ENCODE peak calls at places on chromosomes 3 and 15, in ten cellular contexts. One of them, this sample, is unnamed.

GRCh38 chr15:99320374-99321215 is 69.3 kb downstream of the LRRC28 start:
- DNase-seq in RWPE1: peak
- DNase-seq in EH: no peak
- DNase-seq in uterus: no peak
- DNase-seq in AG09309: no peak
- DNase-seq in G401: no peak
- DNase-seq in GM12865: no peak
- DNase-seq in NCI-H1436: no peak
- DNase-seq in stimulated activated CD8-positive, alpha-beta memory T cell treated with anti-CD3 and anti-CD28 coated beads, Interleukin-7, amount 100 ng/mL, for 24 hours: no peak
- DNase-seq in activated naive CD8-positive, alpha-beta T cell treated with anti-CD3 and anti-CD28 coated beads for 36 hours: no peak
- DNase-seq in this sample: no peak

GRCh38 chr15:66164788-66165187 is 88.8 kb downstream of the MEGF11 start:
- DNase-seq in stimulated activated CD8-positive, alpha-beta memory T cell treated with anti-CD3 and anti-CD28 coated beads, Interleukin-7, amount 100 ng/mL, for 24 hours: no peak
- DNase-seq in RWPE1: no peak
- DNase-seq in GM12865: no peak
- DNase-seq in activated naive CD8-positive, alpha-beta T cell treated with anti-CD3 and anti-CD28 coated beads for 36 hours: no peak
- DNase-seq in EH: no peak
- DNase-seq in G401: peak
- DNase-seq in uterus: no peak
- DNase-seq in AG09309: no peak
- DNase-seq in NCI-H1436: no peak
- DNase-seq in this sample: no peak

GRCh38 chr3:197406266-197406665 is 107.9 kb upstream of the DLG1 start:
- DNase-seq in uterus: peak
- DNase-seq in GM12865: no peak
- DNase-seq in EH: no peak
- DNase-seq in G401: peak
- DNase-seq in RWPE1: no peak
- DNase-seq in stimulated activated CD8-positive, alpha-beta memory T cell treated with anti-CD3 and anti-CD28 coated beads, Interleukin-7, amount 100 ng/mL, for 24 hours: no peak
- DNase-seq in activated naive CD8-positive, alpha-beta T cell treated with anti-CD3 and anti-CD28 coated beads for 36 hours: no peak
- DNase-seq in NCI-H1436: no peak
- DNase-seq in AG09309: no peak
- DNase-seq in this sample: no peak

GRCh38 chr3:138694287-138695007 is 85.9 kb downstream of the FAIM start:
- DNase-seq in EH: peak
- DNase-seq in uterus: no peak
- DNase-seq in G401: no peak
- DNase-seq in AG09309: peak
- DNase-seq in GM12865: no peak
- DNase-seq in NCI-H1436: no peak
- DNase-seq in RWPE1: peak
- DNase-seq in activated naive CD8-positive, alpha-beta T cell treated with anti-CD3 and anti-CD28 coated beads for 36 hours: no peak
- DNase-seq in stimulated activated CD8-positive, alpha-beta memory T cell treated with anti-CD3 and anti-CD28 coated beads, Interleukin-7, amount 100 ng/mL, for 24 hours: no peak
- DNase-seq in this sample: no peak

GRCh38 chr15:63998489-63998888 is 47.8 kb downstream of the DAPK2 start:
- DNase-seq in G401: peak
- DNase-seq in AG09309: no peak
- DNase-seq in NCI-H1436: no peak
- DNase-seq in GM12865: peak
- DNase-seq in stimulated activated CD8-positive, alpha-beta memory T cell treated with anti-CD3 and anti-CD28 coated beads, Interleukin-7, amount 100 ng/mL, for 24 hours: no peak
- DNase-seq in activated naive CD8-positive, alpha-beta T cell treated with anti-CD3 and anti-CD28 coated beads for 36 hours: no peak
- DNase-seq in RWPE1: no peak
- DNase-seq in EH: no peak
- DNase-seq in uterus: no peak
- DNase-seq in this sample: no peak

GRCh38 chr3:186991470-186991869 is 61.1 kb downstream of the ST6GAL1 start:
- DNase-seq in RWPE1: no peak
- DNase-seq in EH: no peak
- DNase-seq in NCI-H1436: no peak
- DNase-seq in GM12865: no peak
- DNase-seq in stimulated activated CD8-positive, alpha-beta memory T cell treated with anti-CD3 and anti-CD28 coated beads, Interleukin-7, amount 100 ng/mL, for 24 hours: no peak
- DNase-seq in activated naive CD8-positive, alpha-beta T cell treated with anti-CD3 and anti-CD28 coated beads for 36 hours: no peak
- DNase-seq in G401: no peak
- DNase-seq in AG09309: no peak
- DNase-seq in uterus: no peak
- DNase-seq in this sample: no peak

GRCh38 chr3:9141903-9142302 is 107.5 kb downstream of the SRGAP3 start:
- DNase-seq in GM12865: no peak
- DNase-seq in AG09309: no peak
- DNase-seq in RWPE1: peak
- DNase-seq in activated naive CD8-positive, alpha-beta T cell treated with anti-CD3 and anti-CD28 coated beads for 36 hours: no peak
- DNase-seq in uterus: no peak
- DNase-seq in NCI-H1436: no peak
- DNase-seq in G401: peak
- DNase-seq in EH: no peak
- DNase-seq in stimulated activated CD8-positive, alpha-beta memory T cell treated with anti-CD3 and anti-CD28 coated beads, Interleukin-7, amount 100 ng/mL, for 24 hours: no peak
- DNase-seq in this sample: no peak

GRCh38 chr3:72446406-72447058 is 401.7 kb downstream of the SHQ1 start:
- DNase-seq in activated naive CD8-positive, alpha-beta T cell treated with anti-CD3 and anti-CD28 coated beads for 36 hours: no peak
- DNase-seq in RWPE1: peak
- DNase-seq in EH: peak
- DNase-seq in G401: peak
- DNase-seq in AG09309: no peak
- DNase-seq in uterus: no peak
- DNase-seq in GM12865: peak
- DNase-seq in NCI-H1436: no peak
- DNase-seq in stimulated activated CD8-positive, alpha-beta memory T cell treated with anti-CD3 and anti-CD28 coated beads, Interleukin-7, amount 100 ng/mL, for 24 hours: no peak
- DNase-seq in this sample: peak

GRCh38 chr3:72274511-72275295 is 489.8 kb upstream of the PROK2 start:
- DNase-seq in GM12865: peak
- DNase-seq in NCI-H1436: no peak
- DNase-seq in EH: peak
- DNase-seq in RWPE1: no peak
- DNase-seq in stimulated activated CD8-positive, alpha-beta memory T cell treated with anti-CD3 and anti-CD28 coated beads, Interleukin-7, amount 100 ng/mL, for 24 hours: no peak
- DNase-seq in uterus: peak
- DNase-seq in G401: peak
- DNase-seq in activated naive CD8-positive, alpha-beta T cell treated with anti-CD3 and anti-CD28 coated beads for 36 hours: no peak
- DNase-seq in AG09309: peak
- DNase-seq in this sample: no peak

GRCh38 chr15:73387507-73388255 is 18.9 kb upstream of the HCN4 start:
- DNase-seq in stimulated activated CD8-positive, alpha-beta memory T cell treated with anti-CD3 and anti-CD28 coated beads, Interleukin-7, amount 100 ng/mL, for 24 hours: no peak
- DNase-seq in G401: no peak
- DNase-seq in RWPE1: no peak
- DNase-seq in uterus: no peak
- DNase-seq in GM12865: no peak
- DNase-seq in AG09309: peak
- DNase-seq in activated naive CD8-positive, alpha-beta T cell treated with anti-CD3 and anti-CD28 coated beads for 36 hours: no peak
- DNase-seq in NCI-H1436: no peak
- DNase-seq in EH: peak
- DNase-seq in this sample: no peak

GRCh38 chr15:74209560-74209958 is 7.0 kb upstream of the STRA6 start:
- DNase-seq in activated naive CD8-positive, alpha-beta T cell treated with anti-CD3 and anti-CD28 coated beads for 36 hours: no peak
- DNase-seq in EH: no peak
- DNase-seq in stimulated activated CD8-positive, alpha-beta memory T cell treated with anti-CD3 and anti-CD28 coated beads, Interleukin-7, amount 100 ng/mL, for 24 hours: no peak
- DNase-seq in AG09309: no peak
- DNase-seq in NCI-H1436: no peak
- DNase-seq in uterus: no peak
- DNase-seq in RWPE1: no peak
- DNase-seq in GM12865: no peak
- DNase-seq in G401: no peak
- DNase-seq in this sample: no peak

GRCh38 chr3:27752926-27753325 is 30.8 kb upstream of the EOMES start:
- DNase-seq in EH: no peak
- DNase-seq in GM12865: peak
- DNase-seq in activated naive CD8-positive, alpha-beta T cell treated with anti-CD3 and anti-CD28 coated beads for 36 hours: no peak
- DNase-seq in stimulated activated CD8-positive, alpha-beta memory T cell treated with anti-CD3 and anti-CD28 coated beads, Interleukin-7, amount 100 ng/mL, for 24 hours: no peak
- DNase-seq in AG09309: no peak
- DNase-seq in NCI-H1436: no peak
- DNase-seq in uterus: no peak
- DNase-seq in RWPE1: no peak
- DNase-seq in G401: no peak
- DNase-seq in this sample: no peak

GRCh38 chr15:31434418-31435255 is 108.0 kb downstream of the KLF13 start:
- DNase-seq in GM12865: peak
- DNase-seq in AG09309: peak
- DNase-seq in RWPE1: peak
- DNase-seq in activated naive CD8-positive, alpha-beta T cell treated with anti-CD3 and anti-CD28 coated beads for 36 hours: peak
- DNase-seq in EH: peak
- DNase-seq in uterus: peak
- DNase-seq in stimulated activated CD8-positive, alpha-beta memory T cell treated with anti-CD3 and anti-CD28 coated beads, Interleukin-7, amount 100 ng/mL, for 24 hours: peak
- DNase-seq in NCI-H1436: no peak
- DNase-seq in G401: no peak
- DNase-seq in this sample: no peak

GRCh38 chr3:115693868-115694267 is 70.6 kb downstream of the GAP43 start:
- DNase-seq in stimulated activated CD8-positive, alpha-beta memory T cell treated with anti-CD3 and anti-CD28 coated beads, Interleukin-7, amount 100 ng/mL, for 24 hours: no peak
- DNase-seq in EH: no peak
- DNase-seq in uterus: no peak
- DNase-seq in NCI-H1436: no peak
- DNase-seq in GM12865: no peak
- DNase-seq in G401: peak
- DNase-seq in AG09309: no peak
- DNase-seq in RWPE1: no peak
- DNase-seq in activated naive CD8-positive, alpha-beta T cell treated with anti-CD3 and anti-CD28 coated beads for 36 hours: no peak
- DNase-seq in this sample: no peak

GRCh38 chr3:127588675-127589577 is 1.6 kb downstream of the TPRA1 start:
- DNase-seq in activated naive CD8-positive, alpha-beta T cell treated with anti-CD3 and anti-CD28 coated beads for 36 hours: peak
- DNase-seq in AG09309: peak
- DNase-seq in NCI-H1436: no peak
- DNase-seq in GM12865: peak
- DNase-seq in G401: no peak
- DNase-seq in RWPE1: peak
- DNase-seq in uterus: no peak
- DNase-seq in stimulated activated CD8-positive, alpha-beta memory T cell treated with anti-CD3 and anti-CD28 coated beads, Interleukin-7, amount 100 ng/mL, for 24 hours: no peak
- DNase-seq in EH: peak
- DNase-seq in this sample: no peak

GRCh38 chr3:61531528-61531927 is 29.8 kb upstream of the PTPRG start:
- DNase-seq in EH: no peak
- DNase-seq in G401: no peak
- DNase-seq in uterus: no peak
- DNase-seq in AG09309: no peak
- DNase-seq in GM12865: no peak
- DNase-seq in activated naive CD8-positive, alpha-beta T cell treated with anti-CD3 and anti-CD28 coated beads for 36 hours: no peak
- DNase-seq in NCI-H1436: no peak
- DNase-seq in stimulated activated CD8-positive, alpha-beta memory T cell treated with anti-CD3 and anti-CD28 coated beads, Interleukin-7, amount 100 ng/mL, for 24 hours: no peak
- DNase-seq in RWPE1: no peak
- DNase-seq in this sample: no peak

GRCh38 chr3:66673305-66673704 is 172.5 kb upstream of the LRIG1 start:
- DNase-seq in activated naive CD8-positive, alpha-beta T cell treated with anti-CD3 and anti-CD28 coated beads for 36 hours: no peak
- DNase-seq in stimulated activated CD8-positive, alpha-beta memory T cell treated with anti-CD3 and anti-CD28 coated beads, Interleukin-7, amount 100 ng/mL, for 24 hours: no peak
- DNase-seq in EH: no peak
- DNase-seq in GM12865: no peak
- DNase-seq in G401: no peak
- DNase-seq in uterus: no peak
- DNase-seq in NCI-H1436: no peak
- DNase-seq in RWPE1: no peak
- DNase-seq in AG09309: no peak
- DNase-seq in this sample: no peak

GRCh38 chr15:71093089-71094024 is 21.9 kb upstream of the THSD4 start:
- DNase-seq in RWPE1: peak
- DNase-seq in uterus: no peak
- DNase-seq in G401: no peak
- DNase-seq in AG09309: no peak
- DNase-seq in NCI-H1436: no peak
- DNase-seq in EH: peak
- DNase-seq in stimulated activated CD8-positive, alpha-beta memory T cell treated with anti-CD3 and anti-CD28 coated beads, Interleukin-7, amount 100 ng/mL, for 24 hours: no peak
- DNase-seq in GM12865: no peak
- DNase-seq in activated naive CD8-positive, alpha-beta T cell treated with anti-CD3 and anti-CD28 coated beads for 36 hours: no peak
- DNase-seq in this sample: no peak

GRCh38 chr3:140816372-140816771 is 125.3 kb upstream of the SLC25A36 start:
- DNase-seq in NCI-H1436: no peak
- DNase-seq in AG09309: no peak
- DNase-seq in RWPE1: no peak
- DNase-seq in stimulated activated CD8-positive, alpha-beta memory T cell treated with anti-CD3 and anti-CD28 coated beads, Interleukin-7, amount 100 ng/mL, for 24 hours: no peak
- DNase-seq in uterus: no peak
- DNase-seq in GM12865: peak
- DNase-seq in activated naive CD8-positive, alpha-beta T cell treated with anti-CD3 and anti-CD28 coated beads for 36 hours: no peak
- DNase-seq in EH: no peak
- DNase-seq in G401: no peak
- DNase-seq in this sample: no peak

GRCh38 chr15:45714501-45715488 is 80.0 kb downstream of the SQOR start:
- DNase-seq in GM12865: peak
- DNase-seq in G401: peak
- DNase-seq in AG09309: peak
- DNase-seq in stimulated activated CD8-positive, alpha-beta memory T cell treated with anti-CD3 and anti-CD28 coated beads, Interleukin-7, amount 100 ng/mL, for 24 hours: no peak
- DNase-seq in activated naive CD8-positive, alpha-beta T cell treated with anti-CD3 and anti-CD28 coated beads for 36 hours: peak
- DNase-seq in NCI-H1436: peak
- DNase-seq in EH: peak
- DNase-seq in RWPE1: peak
- DNase-seq in uterus: peak
- DNase-seq in this sample: peak

GRCh38 chr3:187742351-187743171 is 2.7 kb downstream of the BCL6 start:
- DNase-seq in stimulated activated CD8-positive, alpha-beta memory T cell treated with anti-CD3 and anti-CD28 coated beads, Interleukin-7, amount 100 ng/mL, for 24 hours: no peak
- DNase-seq in GM12865: no peak
- DNase-seq in activated naive CD8-positive, alpha-beta T cell treated with anti-CD3 and anti-CD28 coated beads for 36 hours: no peak
- DNase-seq in EH: peak
- DNase-seq in AG09309: no peak
- DNase-seq in G401: peak
- DNase-seq in NCI-H1436: no peak
- DNase-seq in uterus: peak
- DNase-seq in RWPE1: peak
- DNase-seq in this sample: no peak

GRCh38 chr3:43523454-43524053 is 98.3 kb downstream of the ANO10 start:
- DNase-seq in uterus: no peak
- DNase-seq in activated naive CD8-positive, alpha-beta T cell treated with anti-CD3 and anti-CD28 coated beads for 36 hours: peak
- DNase-seq in EH: no peak
- DNase-seq in G401: no peak
- DNase-seq in RWPE1: no peak
- DNase-seq in stimulated activated CD8-positive, alpha-beta memory T cell treated with anti-CD3 and anti-CD28 coated beads, Interleukin-7, amount 100 ng/mL, for 24 hours: no peak
- DNase-seq in NCI-H1436: no peak
- DNase-seq in GM12865: peak
- DNase-seq in AG09309: no peak
- DNase-seq in this sample: no peak

GRCh38 chr3:62686486-62686885 is 188.7 kb downstream of the CADPS start:
- DNase-seq in NCI-H1436: no peak
- DNase-seq in stimulated activated CD8-positive, alpha-beta memory T cell treated with anti-CD3 and anti-CD28 coated beads, Interleukin-7, amount 100 ng/mL, for 24 hours: no peak
- DNase-seq in RWPE1: peak
- DNase-seq in uterus: no peak
- DNase-seq in activated naive CD8-positive, alpha-beta T cell treated with anti-CD3 and anti-CD28 coated beads for 36 hours: no peak
- DNase-seq in AG09309: peak
- DNase-seq in GM12865: no peak
- DNase-seq in G401: no peak
- DNase-seq in EH: no peak
- DNase-seq in this sample: no peak

GRCh38 chr3:49803464-49804140 is 541 bp downstream of the INKA1 start:
- DNase-seq in AG09309: no peak
- DNase-seq in RWPE1: peak
- DNase-seq in activated naive CD8-positive, alpha-beta T cell treated with anti-CD3 and anti-CD28 coated beads for 36 hours: peak
- DNase-seq in stimulated activated CD8-positive, alpha-beta memory T cell treated with anti-CD3 and anti-CD28 coated beads, Interleukin-7, amount 100 ng/mL, for 24 hours: no peak
- DNase-seq in EH: no peak
- DNase-seq in uterus: peak
- DNase-seq in NCI-H1436: peak
- DNase-seq in GM12865: peak
- DNase-seq in G401: peak
- DNase-seq in this sample: no peak

GRCh38 chr3:78734048-78734637 is 1033.7 kb downstream of the ROBO1 start:
- DNase-seq in EH: peak
- DNase-seq in NCI-H1436: no peak
- DNase-seq in stimulated activated CD8-positive, alpha-beta memory T cell treated with anti-CD3 and anti-CD28 coated beads, Interleukin-7, amount 100 ng/mL, for 24 hours: no peak
- DNase-seq in G401: no peak
- DNase-seq in GM12865: no peak
- DNase-seq in uterus: no peak
- DNase-seq in activated naive CD8-positive, alpha-beta T cell treated with anti-CD3 and anti-CD28 coated beads for 36 hours: no peak
- DNase-seq in RWPE1: no peak
- DNase-seq in AG09309: no peak
- DNase-seq in this sample: no peak

GRCh38 chr3:141243295-141243707 is 11.7 kb downstream of the PXYLP1 start:
- DNase-seq in GM12865: no peak
- DNase-seq in EH: peak
- DNase-seq in G401: no peak
- DNase-seq in NCI-H1436: no peak
- DNase-seq in uterus: no peak
- DNase-seq in AG09309: no peak
- DNase-seq in stimulated activated CD8-positive, alpha-beta memory T cell treated with anti-CD3 and anti-CD28 coated beads, Interleukin-7, amount 100 ng/mL, for 24 hours: peak
- DNase-seq in activated naive CD8-positive, alpha-beta T cell treated with anti-CD3 and anti-CD28 coated beads for 36 hours: peak
- DNase-seq in RWPE1: no peak
- DNase-seq in this sample: no peak

GRCh38 chr15:70852501-70853269 is 1.3 kb downstream of the LARP6 start:
- DNase-seq in activated naive CD8-positive, alpha-beta T cell treated with anti-CD3 and anti-CD28 coated beads for 36 hours: no peak
- DNase-seq in G401: peak
- DNase-seq in AG09309: no peak
- DNase-seq in GM12865: no peak
- DNase-seq in stimulated activated CD8-positive, alpha-beta memory T cell treated with anti-CD3 and anti-CD28 coated beads, Interleukin-7, amount 100 ng/mL, for 24 hours: no peak
- DNase-seq in RWPE1: peak
- DNase-seq in NCI-H1436: no peak
- DNase-seq in uterus: no peak
- DNase-seq in EH: peak
- DNase-seq in this sample: no peak

GRCh38 chr15:59388670-59389069 is 16.0 kb upstream of the MYO1E start:
- DNase-seq in stimulated activated CD8-positive, alpha-beta memory T cell treated with anti-CD3 and anti-CD28 coated beads, Interleukin-7, amount 100 ng/mL, for 24 hours: no peak
- DNase-seq in uterus: peak
- DNase-seq in GM12865: peak
- DNase-seq in G401: no peak
- DNase-seq in activated naive CD8-positive, alpha-beta T cell treated with anti-CD3 and anti-CD28 coated beads for 36 hours: no peak
- DNase-seq in AG09309: peak
- DNase-seq in NCI-H1436: no peak
- DNase-seq in RWPE1: peak
- DNase-seq in EH: peak
- DNase-seq in this sample: no peak